ENCODE peak calls at places on chromosomes 16 and 17, in four cellular contexts. A is K562, T is H1, W is HepG2. G is an unnamed sample.

GRCh38 chr16:48353565-48354163 is 31.5 kb downstream of the SIAH1 start:
- DNase-seq in T (peak; percentile 63), W (peak; percentile 78), A (peak; percentile 74), G (peak; percentile 75)

GRCh38 chr16:74568961-74569631 is 37.8 kb downstream of the GLG1 start:
- DNase-seq in T (no peak), W (no peak), A (no peak), G (no peak)

GRCh38 chr17:19359856-19360255 is 2.7 kb downstream of the B9D1 start:
- DNase-seq in T (no peak), W (no peak), A (no peak), G (no peak)

GRCh38 chr16:49890876-49891275 is 35.0 kb upstream of the ZNF423 start:
- DNase-seq in W (no peak), A (peak; percentile 39), T (peak; percentile 84), G (peak; percentile 20)

GRCh38 chr17:9513266-9513665 is 62.4 kb downstream of the STX8 start:
- DNase-seq in A (no peak), W (no peak), T (no peak), G (no peak)

GRCh38 chr17:39767147-39767546 is 29.4 kb downstream of the GRB7 start:
- DNase-seq in T (no peak), A (no peak), W (no peak), G (no peak)

GRCh38 chr17:64496348-64496785 is 487 bp downstream of the POLG2 start:
- DNase-seq in T (no peak), W (no peak), A (no peak), G (peak; percentile 49)

GRCh38 chr16:5768445-5768844 is 670.9 kb upstream of the EEF2KMT start:
- DNase-seq in W (no peak), A (no peak), T (no peak), G (no peak)

GRCh38 chr16:8388684-8389083 is 201.6 kb downstream of the TMEM114 start:
- DNase-seq in A (peak; percentile 12), T (no peak), W (no peak), G (no peak)

GRCh38 chr17:9566067-9566466 is 9.6 kb downstream of the STX8 start:
- DNase-seq in W (no peak), T (no peak), A (no peak), G (peak; percentile 47)

GRCh38 chr17:55089955-55090573 is 121.5 kb downstream of the STXBP4 start:
- DNase-seq in W (peak; percentile 18), T (no peak), A (peak; percentile 49), G (no peak)

GRCh38 chr17:75693500-75694481 is 26.7 kb downstream of the SAP30BP start:
- DNase-seq in W (no peak), T (no peak), A (no peak), G (peak; percentile 78)

GRCh38 chr16:842631-843560 is 42.4 kb upstream of the GNG13 start:
- DNase-seq in W (no peak), T (no peak), A (no peak), G (no peak)

GRCh38 chr17:77502626-77503292 is 362.0 kb downstream of the SEC14L1 start:
- DNase-seq in T (no peak), W (no peak), A (no peak), G (no peak)

GRCh38 chr17:57519199-57519598 is 225.9 kb downstream of the CCDC182 start:
- DNase-seq in W (no peak), A (no peak), T (no peak), G (no peak)

GRCh38 chr17:17633310-17633709 is 41.8 kb upstream of the PEMT start:
- DNase-seq in T (no peak), W (no peak), A (no peak), G (no peak)

GRCh38 chr17:73151888-73152633 is 12.7 kb upstream of the SSTR2 start:
- DNase-seq in T (no peak), W (peak; percentile 70), A (no peak), G (no peak)

GRCh38 chr17:73156887-73157870 is 7.6 kb upstream of the SSTR2 start:
- DNase-seq in W (no peak), A (no peak), T (no peak), G (no peak)

GRCh38 chr17:73155410-73156165 is 9.2 kb upstream of the SSTR2 start:
- DNase-seq in W (no peak), A (no peak), T (peak; percentile 53), G (no peak)

GRCh38 chr17:73158133-73158532 is 6.7 kb upstream of the SSTR2 start:
- DNase-seq in T (no peak), W (no peak), A (no peak), G (no peak)

DNA sequence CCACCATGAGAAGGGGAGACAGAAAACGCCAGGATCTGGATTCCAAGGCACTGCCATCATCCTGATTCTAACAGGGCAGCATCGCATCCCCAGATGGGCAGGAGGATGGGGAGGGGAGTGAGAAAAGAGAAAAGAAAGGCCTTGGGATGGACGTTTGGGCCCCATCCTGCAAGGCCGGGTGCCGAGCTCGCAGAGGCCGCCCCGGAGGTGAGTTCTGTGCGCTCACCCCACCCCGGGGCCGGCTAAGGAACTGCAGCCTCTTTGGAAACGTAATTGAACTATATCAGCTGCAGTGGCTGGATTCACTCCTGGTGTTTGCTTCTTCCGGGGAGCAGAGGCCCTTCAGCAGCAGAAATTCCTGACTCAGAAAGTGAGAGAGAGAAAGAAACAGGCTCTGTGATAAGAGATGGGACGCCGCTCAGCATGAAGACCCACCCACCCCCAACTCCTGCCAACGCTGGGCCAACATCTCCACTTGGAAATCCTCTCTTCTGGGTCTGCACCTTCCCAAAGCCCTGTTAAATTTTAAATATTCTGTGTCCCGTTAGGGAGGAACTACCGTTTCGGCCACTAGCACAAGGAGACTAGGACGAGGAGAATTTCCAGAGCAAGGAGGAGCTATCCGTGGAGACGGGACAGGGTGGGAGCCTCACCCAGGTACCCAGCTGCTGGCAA is 8.5 kb upstream of the SSTR2 start:
- DNase-seq in A (peak; percentile 75), W (peak; percentile 70), T (peak; percentile 89), G (peak; percentile 21)
- TF ChIP-seq JUN in A (no peak), W (no peak), T (no peak), G (no peak)

GRCh38 chr17:32267690-32268205 is 2.1 kb downstream of the RHBDL3 start:
- DNase-seq in T (peak; percentile 56), W (no peak), A (no peak), G (no peak)
- TF ChIP-seq EZH2 in T (no peak), W (no peak), A (no peak), G (no peak)

GRCh38 chr17:8145811-8146210 is 6.4 kb downstream of the PER1 start:
- DNase-seq in W (no peak), A (no peak), T (no peak), G (no peak)

GRCh38 chr17:8142887-8143580 is 9.2 kb downstream of the PER1 start:
- DNase-seq in A (no peak), W (no peak), T (no peak), G (no peak)

GRCh38 chr17:8143581-8144400 is 8.4 kb downstream of the PER1 start:
- DNase-seq in W (no peak), A (no peak), T (no peak), G (no peak)

GRCh38 chr17:8146381-8147140 is 5.6 kb downstream of the PER1 start:
- DNase-seq in A (no peak), W (no peak), T (no peak), G (no peak)

DNA sequence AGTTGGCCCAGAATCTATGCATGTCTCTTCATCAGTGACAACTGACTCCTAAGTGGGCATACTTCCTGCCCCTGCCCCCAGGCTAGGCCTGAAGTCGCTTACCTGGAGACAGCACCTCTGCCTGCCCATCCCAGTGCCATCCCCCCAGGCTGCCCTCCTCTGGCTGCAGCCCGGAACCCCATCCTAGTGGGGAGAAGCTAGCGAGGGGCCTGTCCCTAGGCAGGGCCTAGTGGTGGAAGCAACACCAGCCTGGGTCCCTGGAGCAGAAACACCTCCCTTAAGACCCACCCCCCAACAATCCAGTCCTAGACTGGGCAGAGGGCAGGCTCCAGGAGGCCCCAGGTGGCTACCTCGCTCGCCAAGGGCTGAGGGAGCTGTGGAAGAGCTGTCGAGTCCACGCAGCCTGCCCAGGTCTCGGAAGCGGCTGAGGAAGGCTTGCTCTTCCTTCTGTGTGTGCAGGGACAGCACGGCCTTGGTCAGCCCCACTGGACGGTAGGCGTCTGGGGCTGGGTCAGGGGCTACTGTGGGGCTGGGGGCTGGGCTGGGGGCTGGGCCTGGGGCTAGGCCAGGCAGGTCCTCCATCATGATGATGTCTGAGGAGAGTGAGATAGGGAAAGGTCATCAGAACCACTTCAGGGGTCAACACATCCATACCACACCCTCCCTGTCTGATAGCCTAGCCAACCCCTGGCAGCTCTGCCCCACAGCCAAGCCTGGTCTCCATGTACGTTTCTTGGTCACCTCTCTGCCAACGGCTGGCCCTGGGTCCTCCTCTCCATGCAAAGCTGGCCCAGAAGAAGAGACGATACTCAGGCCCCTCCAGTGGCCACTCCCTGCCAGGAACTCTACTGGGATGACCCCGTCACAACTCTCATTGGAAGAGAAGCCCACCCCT is 7.6 kb downstream of the PER1 start:
- DNase-seq in W (no peak), A (no peak), T (no peak), G (no peak)
- H3K36me3 ChIP-seq in W (peaks cover 18% of the 10 kb centered on the region), A (peaks cover 76% of the 10 kb centered on the region), T (peaks cover 54% of the 10 kb centered on the region), G (peaks cover 2% of the 10 kb centered on the region)

GRCh38 chr17:3982113-3982512 is 17.9 kb upstream of the ATP2A3 start:
- DNase-seq in W (no peak), A (no peak), T (no peak), G (no peak)

GRCh38 chr17:3984719-3985444 is 20.6 kb upstream of the ATP2A3 start:
- DNase-seq in A (no peak), T (no peak), W (no peak), G (no peak)

GRCh38 chr17:3985800-3986199 is 21.6 kb upstream of the ATP2A3 start:
- DNase-seq in W (no peak), T (no peak), A (no peak), G (peak; percentile 71)

GRCh38 chr17:3982541-3983017 is 18.3 kb upstream of the ATP2A3 start:
- DNase-seq in A (no peak), W (no peak), T (no peak), G (no peak)

DNA sequence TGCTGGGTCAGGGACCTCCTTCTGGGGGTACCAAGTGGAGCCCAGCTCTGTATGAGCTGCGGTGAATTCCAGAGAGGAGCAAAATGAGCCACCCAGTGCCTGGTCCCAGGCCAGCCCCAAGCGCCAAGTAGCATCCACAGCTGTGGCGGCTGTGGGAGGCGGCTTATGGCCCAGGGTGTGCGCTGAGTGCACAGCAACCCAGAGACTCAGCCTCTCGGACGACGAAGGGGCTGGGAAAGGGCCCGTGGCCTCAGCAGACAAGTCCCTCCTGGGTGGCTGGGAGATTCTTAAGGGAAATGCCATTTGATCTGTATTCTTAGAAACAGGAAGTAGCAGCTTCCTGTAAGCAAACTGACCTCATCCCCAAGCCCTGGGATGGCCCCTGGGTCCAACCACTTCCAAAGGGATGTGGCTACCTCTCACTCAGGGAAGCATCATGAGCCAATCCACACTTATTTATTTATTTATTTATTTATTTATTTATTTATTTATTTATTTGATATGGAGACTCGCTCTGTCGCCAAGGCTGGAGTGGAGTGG is 19.8 kb upstream of the ATP2A3 start:
- DNase-seq in A (no peak), W (no peak), T (no peak), G (peak; percentile 67)
- TF ChIP-seq JUN in A (no peak), W (no peak), T (no peak), G (peak; percentile 63)

DNA sequence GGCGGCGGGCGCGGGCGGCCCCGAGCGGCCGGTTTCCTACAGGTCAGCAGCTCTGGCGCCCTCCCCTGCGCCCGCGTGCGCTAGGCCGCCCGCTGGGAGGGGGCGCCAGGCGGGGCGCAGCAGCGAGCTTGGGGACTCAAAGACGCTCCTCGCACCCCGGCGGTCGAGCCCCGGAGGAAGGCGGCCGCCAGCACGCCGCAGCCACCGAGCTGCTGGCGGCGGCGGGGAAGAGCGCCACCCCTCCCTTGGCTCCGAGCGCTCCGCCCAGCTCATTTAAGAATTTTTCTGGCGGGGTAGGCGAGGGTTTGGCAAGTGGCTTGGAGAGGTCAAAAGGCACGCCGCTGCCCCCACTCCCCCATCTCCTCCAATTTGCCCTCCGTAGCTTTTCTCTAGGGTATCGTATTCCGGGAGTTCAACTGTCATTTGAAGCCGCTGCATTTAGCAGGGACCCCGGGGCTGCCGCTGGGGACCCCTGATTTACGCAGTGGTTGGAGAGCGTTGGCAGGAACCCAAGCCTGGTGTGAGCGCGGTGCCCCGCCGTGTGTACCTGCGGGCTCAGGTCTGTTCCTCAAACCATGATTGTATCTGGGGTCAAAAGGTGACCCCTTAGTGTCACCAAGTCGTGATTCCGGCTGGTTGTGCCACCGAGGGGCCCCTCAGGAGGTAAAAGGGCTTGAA is 59.5 kb upstream of the GSE1 start:
- DNase-seq in W (peak; percentile 84), A (no peak), T (peak; percentile 80), G (peak; percentile 20)
- TF ChIP-seq EZH2 in W (no peak), A (no peak), T (no peak), G (no peak)